ENCODE peak calls at places on chromosomes 2 and 18, in four cellular contexts. P is activated effector memory CD4-positive, alpha-beta T cell treated with anti-CD3 and anti-CD28 coated beads, Interleukin-2, amount 50 U/mL, for 16 hours; G is GM10248; A is Ammon's horn. H is an unnamed sample.

GRCh38 chr2:44136186-44136585 is 32.5 kb upstream of the PPM1B start:
- DNase-seq in P (no peak), G (no peak), A (no peak), H (no peak)

GRCh38 chr2:218002792-218003191 is at the start of gene TNS1:
- DNase-seq in P (no peak), G (no peak), A (no peak), H (no peak)

GRCh38 chr2:204325468-204325867 is 219.8 kb upstream of the PARD3B start:
- DNase-seq in P (peak; percentile 74), G (peak; percentile 47), A (peak; percentile 86), H (no peak)

GRCh38 chr2:1859671-1860450 is 115.5 kb upstream of the PXDN start:
- DNase-seq in P (no peak), G (no peak), A (no peak), H (no peak)

GRCh38 chr2:164203131-164203530 is 418.2 kb downstream of the GRB14 start:
- DNase-seq in P (no peak), G (no peak), A (no peak), H (no peak)

GRCh38 chr2:28662468-28663095 is 89.0 kb upstream of the PPP1CB start:
- DNase-seq in P (no peak), G (no peak), A (no peak), H (no peak)

GRCh38 chr2:222358876-222359275 is 60.1 kb upstream of the PAX3 start:
- DNase-seq in P (no peak), G (no peak), A (no peak), H (no peak)

GRCh38 chr18:61086657-61087056 is 246.6 kb upstream of the CDH20 start:
- DNase-seq in P (no peak), G (no peak), A (no peak), H (no peak)

GRCh38 chr18:77899972-77900754 is 650.5 kb downstream of the GALR1 start:
- DNase-seq in P (peak; percentile 81), G (peak; percentile 66), A (peak; percentile 35), H (peak; percentile 30)

GRCh38 chr2:70831861-70832260 is 3.8 kb downstream of the CD207 start:
- DNase-seq in P (no peak), G (no peak), A (no peak), H (no peak)

GRCh38 chr2:207815254-207815653 is 45.5 kb upstream of the FZD5 start:
- DNase-seq in P (no peak), G (no peak), A (no peak), H (no peak)

GRCh38 chr18:79685281-79685680 is 5.7 kb downstream of the CTDP1 start:
- DNase-seq in P (no peak), G (no peak), A (no peak), H (no peak)

GRCh38 chr2:36561223-36561944 is 36.6 kb downstream of the FEZ2 start:
- DNase-seq in P (no peak), G (no peak), A (peak; percentile 47), H (no peak)

GRCh38 chr2:63699549-63699839 is 110.7 kb downstream of the MDH1 start:
- DNase-seq in P (no peak), G (no peak), A (no peak), H (no peak)

GRCh38 chr2:189561371-189561948 is 19.1 kb downstream of the SLC40A1 start:
- DNase-seq in P (no peak), G (no peak), A (no peak), H (no peak)

GRCh38 chr2:137056704-137057103 is 291.4 kb downstream of the THSD7B start:
- DNase-seq in P (no peak), G (no peak), A (no peak), H (no peak)

GRCh38 chr2:68831688-68832087 is 39.5 kb downstream of the BMP10 start:
- DNase-seq in P (no peak), G (no peak), A (no peak), H (no peak)

GRCh38 chr18:53266850-53267249 is 926.9 kb downstream of the DCC start:
- DNase-seq in P (no peak), G (no peak), A (no peak), H (no peak)

GRCh38 chr2:178109813-178110212 is 2.4 kb upstream of the RBM45 start:
- DNase-seq in P (no peak), G (peak; percentile 56), A (peak; percentile 48), H (no peak)

GRCh38 chr2:134738150-134738865 is 19.5 kb upstream of the TMEM163 start:
- DNase-seq in P (no peak), G (no peak), A (no peak), H (no peak)

GRCh38 chr2:64881037-64881492 is 108.1 kb upstream of the SLC1A4 start:
- DNase-seq in P (no peak), G (no peak), A (no peak), H (no peak)

GRCh38 chr2:238967978-238968360 is 120.1 kb downstream of the TWIST2 start:
- DNase-seq in P (no peak), G (no peak), A (no peak), H (no peak)

GRCh38 chr2:37230581-37230980 is 815 bp downstream of the CEBPZ start:
- DNase-seq in P (no peak), G (no peak), A (no peak), H (no peak)

GRCh38 chr2:180980943-180981898 is 816 bp downstream of the UBE2E3 start:
- DNase-seq in P (no peak), G (peak; percentile 41), A (peak; percentile 50), H (no peak)